ENCODE peak calls at places on chromosomes 12 and 14, in ten cellular contexts. L, T, M, D, K, B, P, U, Y and V are unnamed samples.

GRCh38 chr12:49482095-49483051 is 56.5 kb upstream of the KCNH3 start:
- DNase-seq in L (no peak), T (peak), M (no peak), D (peak), K (no peak), B (no peak), P (no peak), U (no peak), Y (no peak), V (no peak)

GRCh38 chr14:100944052-100944451 is 40.5 kb upstream of the RTL1 start:
- DNase-seq in L (no peak), T (no peak), M (no peak), D (no peak), K (no peak), B (no peak), P (no peak), U (no peak), Y (no peak), V (no peak)

GRCh38 chr14:103151270-103151933 is 28.1 kb downstream of the TNFAIP2 start:
- DNase-seq in L (no peak), T (no peak), M (no peak), D (peak), K (no peak), B (no peak), P (no peak), U (no peak), Y (no peak), V (no peak)

GRCh38 chr12:89636054-89636775 is 72.4 kb downstream of the ATP2B1 start:
- DNase-seq in L (no peak), T (no peak), M (no peak), D (peak), K (peak), B (no peak), P (no peak), U (no peak), Y (no peak), V (peak)

GRCh38 chr12:23001487-23001886 is 376.5 kb downstream of the ETNK1 start:
- DNase-seq in L (no peak), T (no peak), M (no peak), D (no peak), K (no peak), B (no peak), P (no peak), U (no peak), Y (no peak), V (no peak)

GRCh38 chr14:51922624-51923023 is 62.2 kb downstream of the GNG2 start:
- DNase-seq in L (no peak), T (no peak), M (peak), D (no peak), K (no peak), B (no peak), P (no peak), U (no peak), Y (no peak), V (no peak)

GRCh38 chr12:113416091-113416754 is 6.0 kb upstream of the SDSL start:
- DNase-seq in L (no peak), T (no peak), M (no peak), D (no peak), K (no peak), B (peak), P (no peak), U (no peak), Y (no peak), V (no peak)

GRCh38 chr14:89093083-89093482 is 268.6 kb downstream of the TTC8 start:
- DNase-seq in L (no peak), T (no peak), M (no peak), D (peak), K (no peak), B (no peak), P (no peak), U (no peak), Y (no peak), V (no peak)

GRCh38 chr12:115224031-115224430 is 540.1 kb upstream of the TBX3 start:
- DNase-seq in L (no peak), T (no peak), M (peak), D (peak), K (no peak), B (no peak), P (no peak), U (no peak), Y (no peak), V (no peak)

GRCh38 chr14:69005432-69006148 is 26.5 kb upstream of the ACTN1 start:
- DNase-seq in L (no peak), T (peak), M (peak), D (peak), K (peak), B (peak), P (no peak), U (no peak), Y (peak), V (peak)

GRCh38 chr14:64174922-64175782 is 119.0 kb downstream of the ESR2 start:
- DNase-seq in L (peak), T (no peak), M (no peak), D (no peak), K (no peak), B (no peak), P (no peak), U (no peak), Y (no peak), V (no peak)

GRCh38 chr14:61570188-61570960 is 124.9 kb upstream of the HIF1A start:
- DNase-seq in L (no peak), T (no peak), M (peak), D (no peak), K (no peak), B (no peak), P (no peak), U (no peak), Y (no peak), V (no peak)

GRCh38 chr14:23916038-23916437 is 37.5 kb upstream of the DHRS4 start:
- DNase-seq in L (no peak), T (no peak), M (no peak), D (peak), K (no peak), B (no peak), P (no peak), U (no peak), Y (no peak), V (no peak)

GRCh38 chr14:20327005-20327869 is 5.8 kb downstream of the CCNB1IP1 start:
- DNase-seq in L (peak), T (no peak), M (peak), D (peak), K (peak), B (no peak), P (peak), U (peak), Y (no peak), V (no peak)

GRCh38 chr12:119857036-119857435 is 20.1 kb downstream of the CIT start:
- DNase-seq in L (no peak), T (no peak), M (no peak), D (no peak), K (no peak), B (no peak), P (no peak), U (no peak), Y (no peak), V (no peak)

GRCh38 chr12:78146365-78146772 is 315.7 kb downstream of the NAV3 start:
- DNase-seq in L (no peak), T (no peak), M (peak), D (peak), K (peak), B (no peak), P (peak), U (peak), Y (no peak), V (no peak)

GRCh38 chr12:11688831-11689230 is 39.4 kb downstream of the ETV6 start:
- DNase-seq in L (no peak), T (no peak), M (peak), D (peak), K (peak), B (no peak), P (no peak), U (no peak), Y (no peak), V (no peak)

GRCh38 chr12:73589220-73589619 is 948.4 kb upstream of the ATXN7L3B start:
- DNase-seq in L (no peak), T (no peak), M (no peak), D (no peak), K (no peak), B (no peak), P (no peak), U (no peak), Y (no peak), V (no peak)

GRCh38 chr14:97642631-97643030 is 845.4 kb downstream of the VRK1 start:
- DNase-seq in L (no peak), T (no peak), M (no peak), D (no peak), K (no peak), B (no peak), P (no peak), U (no peak), Y (no peak), V (no peak)

GRCh38 chr14:70567791-70568190 is 32.7 kb downstream of the MED6 start:
- DNase-seq in L (no peak), T (peak), M (peak), D (peak), K (peak), B (no peak), P (no peak), U (peak), Y (no peak), V (no peak)

GRCh38 chr12:121801601-121802484 is 2.0 kb upstream of the SETD1B start:
- DNase-seq in L (no peak), T (peak), M (peak), D (peak), K (no peak), B (no peak), P (peak), U (no peak), Y (no peak), V (no peak)

GRCh38 chr12:64522807-64523206 is 70.9 kb downstream of the TBK1 start:
- DNase-seq in L (no peak), T (no peak), M (peak), D (peak), K (no peak), B (no peak), P (no peak), U (no peak), Y (no peak), V (no peak)

GRCh38 chr14:59271734-59272133 is 83.3 kb downstream of the DAAM1 start:
- DNase-seq in L (no peak), T (no peak), M (peak), D (peak), K (no peak), B (no peak), P (no peak), U (no peak), Y (no peak), V (no peak)

GRCh38 chr12:3152013-3152412 is 74.8 kb downstream of the TSPAN9 start:
- DNase-seq in L (no peak), T (peak), M (peak), D (no peak), K (no peak), B (peak), P (no peak), U (no peak), Y (no peak), V (no peak)

GRCh38 chr12:6374028-6374780 is 1.2 kb downstream of the SCNN1A start:
- DNase-seq in L (no peak), T (no peak), M (no peak), D (no peak), K (no peak), B (peak), P (no peak), U (no peak), Y (no peak), V (no peak)

GRCh38 chr12:114420553-114420952 is 14.6 kb upstream of the TBX5 start:
- DNase-seq in L (no peak), T (no peak), M (no peak), D (no peak), K (no peak), B (no peak), P (no peak), U (no peak), Y (no peak), V (no peak)

GRCh38 chr12:2240390-2240789 is 187.6 kb downstream of the CACNA1C start:
- DNase-seq in L (no peak), T (no peak), M (no peak), D (no peak), K (no peak), B (no peak), P (no peak), U (no peak), Y (no peak), V (no peak)

GRCh38 chr14:101191882-101192660 is 288.5 kb upstream of the RTL1 start:
- DNase-seq in L (no peak), T (no peak), M (no peak), D (no peak), K (no peak), B (no peak), P (no peak), U (no peak), Y (no peak), V (no peak)

GRCh38 chr14:99517643-99518381 is 36.6 kb downstream of the CCNK start:
- DNase-seq in L (no peak), T (peak), M (no peak), D (no peak), K (no peak), B (peak), P (no peak), U (no peak), Y (no peak), V (no peak)

GRCh38 chr12:119061208-119061796 is 80.0 kb downstream of the SRRM4 start:
- DNase-seq in L (peak), T (peak), M (peak), D (peak), K (no peak), B (peak), P (no peak), U (peak), Y (no peak), V (no peak)

GRCh38 chr12:98698603-98699463 is 53.7 kb downstream of the APAF1 start:
- DNase-seq in L (peak), T (no peak), M (peak), D (peak), K (peak), B (peak), P (peak), U (peak), Y (peak), V (peak)

GRCh38 chr14:72186461-72187035 is 254.3 kb downstream of the RGS6 start:
- DNase-seq in L (no peak), T (no peak), M (no peak), D (no peak), K (no peak), B (no peak), P (no peak), U (no peak), Y (no peak), V (no peak)